ENCODE peak calls at places on chromosomes 3 and 15, in eight cellular contexts. A, D, W, L, B, C, M and T are unnamed samples.
A peak's percentile ranks its signal among the peaks of the same experiment; 100 is the strongest.

GRCh38 chr3:108017587-108017986 is 73.2 kb downstream of the CD47 start:
- DNase-seq in W (no peak), A (no peak), B (no peak), C (no peak), D (no peak), M (no peak), L (no peak), T (no peak)

GRCh38 chr3:118838871-118839270 is 195.8 kb downstream of the IGSF11 start:
- DNase-seq in L (no peak), B (no peak), D (no peak), M (no peak), A (no peak), C (no peak), W (no peak), T (no peak)

GRCh38 chr3:18237251-18238005 is 187.7 kb downstream of the SATB1 start:
- DNase-seq in M (no peak), D (no peak), A (peak; percentile 24), L (no peak), W (no peak), C (no peak), B (peak; percentile 59), T (no peak)

GRCh38 chr3:11172136-11172670 is 17.9 kb downstream of the HRH1 start:
- DNase-seq in C (no peak), B (no peak), D (no peak), A (no peak), M (no peak), L (no peak), W (no peak), T (no peak)

GRCh38 chr3:10747341-10747740 is 68.7 kb upstream of the SLC6A11 start:
- DNase-seq in M (no peak), D (no peak), C (no peak), B (no peak), W (no peak), A (no peak), L (no peak), T (no peak)

GRCh38 chr3:187662848-187663407 is 7.3 kb downstream of the SST start:
- DNase-seq in M (no peak), C (no peak), L (no peak), D (no peak), W (no peak), A (no peak), B (no peak), T (no peak)

GRCh38 chr3:7733933-7734332 is 767.7 kb upstream of the LMCD1 start:
- DNase-seq in C (no peak), L (no peak), B (no peak), A (no peak), M (no peak), W (no peak), D (no peak), T (no peak)

GRCh38 chr3:59766165-59766872 is 716.5 kb upstream of the CFAP20DC start:
- DNase-seq in B (peak; percentile 53), A (peak; percentile 69), M (no peak), D (no peak), L (no peak), W (peak; percentile 83), C (peak; percentile 25), T (no peak)

GRCh38 chr3:171168086-171168485 is 141.6 kb upstream of the SLC2A2 start:
- DNase-seq in L (no peak), C (peak; percentile 59), D (no peak), W (no peak), B (peak; percentile 51), M (no peak), A (no peak), T (no peak)

GRCh38 chr15:53611145-53611920 is 148.1 kb downstream of the WDR72 start:
- DNase-seq in C (no peak), A (no peak), W (no peak), B (no peak), L (no peak), M (no peak), D (no peak), T (no peak)

GRCh38 chr3:50341537-50341936 is 901 bp upstream of the RASSF1 start:
- DNase-seq in W (no peak), A (no peak), B (no peak), M (no peak), C (no peak), D (no peak), L (peak; percentile 44), T (no peak)

GRCh38 chr15:63061971-63062370 is 19.4 kb downstream of the TPM1 start:
- DNase-seq in D (no peak), M (no peak), A (no peak), W (no peak), L (no peak), C (no peak), B (no peak), T (no peak)

GRCh38 chr15:70201376-70201775 is 103.7 kb upstream of the TLE3 start:
- DNase-seq in D (no peak), A (no peak), C (no peak), M (no peak), B (no peak), W (no peak), L (no peak), T (peak; percentile 59)

GRCh38 chr3:5437296-5438010 is 249.9 kb downstream of the EDEM1 start:
- DNase-seq in L (no peak), C (no peak), D (no peak), A (no peak), B (no peak), M (no peak), W (no peak), T (no peak)

GRCh38 chr15:60350121-60350520 is 47.7 kb downstream of the ANXA2 start:
- DNase-seq in L (no peak), B (no peak), C (no peak), W (no peak), M (no peak), D (no peak), A (no peak), T (no peak)

GRCh38 chr3:11845661-11846060 is 1.0 kb downstream of the TAMM41 start:
- DNase-seq in D (no peak), A (no peak), M (no peak), C (peak; percentile 11), W (no peak), B (peak; percentile 0), L (peak; percentile 33), T (no peak)

GRCh38 chr3:190731596-190731995 is 130.9 kb downstream of the GMNC start:
- DNase-seq in C (no peak), L (no peak), B (no peak), A (no peak), M (no peak), D (no peak), W (no peak), T (no peak)

GRCh38 chr15:68386587-68387287 is 45.2 kb downstream of the ITGA11 start:
- DNase-seq in A (no peak), C (no peak), B (no peak), D (no peak), M (no peak), W (no peak), L (no peak), T (no peak)

GRCh38 chr15:40878785-40879184 is 4.8 kb upstream of the RHOV start:
- DNase-seq in W (no peak), M (no peak), C (peak; percentile 63), A (no peak), L (no peak), B (peak; percentile 95), D (no peak), T (no peak)

GRCh38 chr3:128421439-128421836 is 45.3 kb downstream of the DNAJB8 start:
- DNase-seq in B (no peak), D (no peak), C (no peak), A (no peak), L (no peak), M (no peak), W (no peak), T (peak; percentile 23)

GRCh38 chr15:83698294-83698693 is 44.4 kb downstream of the ADAMTSL3 start:
- DNase-seq in W (no peak), M (no peak), D (no peak), A (peak; percentile 20), B (peak; percentile 81), L (no peak), C (peak; percentile 7), T (no peak)

GRCh38 chr3:58025824-58026579 is 17.8 kb downstream of the FLNB start:
- DNase-seq in A (no peak), W (no peak), D (no peak), L (no peak), B (peak; percentile 81), M (no peak), C (peak; percentile 75), T (no peak)

GRCh38 chr3:134641671-134642300 is 9.0 kb downstream of the KY start:
- DNase-seq in A (no peak), B (no peak), M (no peak), C (no peak), D (no peak), W (no peak), L (no peak), T (no peak)

GRCh38 chr3:107117922-107118576 is 259.2 kb upstream of the CCDC54 start:
- DNase-seq in C (peak; percentile 66), A (peak; percentile 62), B (peak; percentile 65), M (no peak), W (peak; percentile 43), D (no peak), L (no peak), T (no peak)

GRCh38 chr3:183725387-183725786 is 27.8 kb downstream of the YEATS2 start:
- DNase-seq in A (no peak), B (no peak), L (no peak), C (no peak), M (no peak), D (no peak), W (no peak), T (no peak)

GRCh38 chr15:74620636-74621545 is 5.3 kb downstream of the CLK3 start:
- DNase-seq in W (no peak), D (peak; percentile 44), B (peak; percentile 88), L (peak; percentile 87), C (peak; percentile 71), A (peak; percentile 54), M (peak; percentile 45), T (peak; percentile 82)

GRCh38 chr3:142053244-142053643 is 96.1 kb downstream of the TFDP2 start:
- DNase-seq in C (no peak), A (no peak), W (no peak), B (no peak), L (no peak), M (no peak), D (no peak), T (no peak)

GRCh38 chr15:89836255-89837133 is 21.8 kb upstream of the ANPEP start:
- DNase-seq in L (no peak), M (no peak), D (no peak), B (peak; percentile 94), A (peak; percentile 91), W (peak; percentile 84), C (peak; percentile 70), T (no peak)

GRCh38 chr15:71780349-71780976 is 29.9 kb upstream of the NR2E3 start:
- DNase-seq in L (peak; percentile 37), W (no peak), B (peak; percentile 57), M (peak; percentile 6), D (no peak), C (peak; percentile 71), A (peak; percentile 45), T (no peak)